ENCODE peak calls at places on chromosome 16, in ten cellular contexts. L is transverse colon; G is heart left ventricle; B is HL-60; D is suprapubic skin; Z is dorsolateral prefrontal cortex; R is IMR-90; S is prostate gland; N is CD8-positive, alpha-beta T cell; K is aorta. J is an unnamed sample.

GRCh38 chr16:83953796-83954576 is 946 bp downstream of the OSGIN1 start:
- DNase-seq in L (no peak), G (no peak), B (no peak), D (no peak), Z (no peak), R (peak), S (peak), N (no peak), K (no peak), J (no peak)

GRCh38 chr16:66948034-66948821 is 12.8 kb upstream of the CES3 start:
- DNase-seq in L (peak), G (no peak), B (no peak), D (peak), Z (no peak), R (no peak), S (no peak), N (peak), K (no peak), J (no peak)

GRCh38 chr16:61042736-61043135 is 993.5 kb downstream of the CDH8 start:
- DNase-seq in L (no peak), G (no peak), B (no peak), D (no peak), Z (no peak), R (no peak), S (no peak), N (no peak), K (no peak), J (no peak)

GRCh38 chr16:69859105-69859969 is 91.8 kb upstream of the CLEC18A start:
- DNase-seq in L (peak), G (peak), B (no peak), D (no peak), Z (peak), R (no peak), S (no peak), N (no peak), K (no peak), J (peak)

GRCh38 chr16:3058173-3059030 is 7.0 kb upstream of the IL32 start:
- DNase-seq in L (peak), G (no peak), B (no peak), D (no peak), Z (peak), R (no peak), S (peak), N (peak), K (peak), J (no peak)

GRCh38 chr16:10577305-10578202 is 2.8 kb downstream of the EMP2 start:
- DNase-seq in L (peak), G (peak), B (no peak), D (no peak), Z (no peak), R (no peak), S (no peak), N (no peak), K (no peak), J (no peak)

GRCh38 chr16:85850344-85850880 is 48.5 kb upstream of the IRF8 start:
- DNase-seq in L (no peak), G (no peak), B (no peak), D (no peak), Z (no peak), R (no peak), S (no peak), N (no peak), K (no peak), J (no peak)

GRCh38 chr16:48602357-48603014 is 7.5 kb downstream of the N4BP1 start:
- DNase-seq in L (no peak), G (no peak), B (peak), D (no peak), Z (no peak), R (no peak), S (no peak), N (no peak), K (no peak), J (no peak)

GRCh38 chr16:89320717-89321501 is 103.4 kb downstream of the ZNF778 start:
- DNase-seq in L (peak), G (peak), B (no peak), D (no peak), Z (peak), R (peak), S (no peak), N (no peak), K (no peak), J (no peak)

GRCh38 chr16:51110618-51111234 is 40.3 kb downstream of the SALL1 start:
- DNase-seq in L (no peak), G (no peak), B (no peak), D (no peak), Z (no peak), R (no peak), S (no peak), N (no peak), K (no peak), J (no peak)

GRCh38 chr16:64132190-64132589 is 989.7 kb downstream of the CDH11 start:
- DNase-seq in L (no peak), G (no peak), B (no peak), D (no peak), Z (no peak), R (no peak), S (no peak), N (no peak), K (no peak), J (no peak)

GRCh38 chr16:30787613-30788378 is 791 bp upstream of the ZNF629 start:
- DNase-seq in L (no peak), G (no peak), B (no peak), D (no peak), Z (no peak), R (no peak), S (no peak), N (no peak), K (no peak), J (no peak)

GRCh38 chr16:30797670-30798309 is 10.8 kb upstream of the ZNF629 start:
- DNase-seq in L (no peak), G (peak), B (no peak), D (no peak), Z (no peak), R (no peak), S (no peak), N (no peak), K (no peak), J (no peak)

GRCh38 chr16:30794634-30795033 is 7.6 kb upstream of the ZNF629 start:
- DNase-seq in L (no peak), G (no peak), B (no peak), D (no peak), Z (no peak), R (no peak), S (no peak), N (no peak), K (no peak), J (no peak)

GRCh38 chr16:30793508-30794069 is 6.6 kb upstream of the ZNF629 start:
- DNase-seq in L (no peak), G (no peak), B (no peak), D (no peak), Z (no peak), R (no peak), S (no peak), N (no peak), K (no peak), J (no peak)
- H3K27ac ChIP-seq in L (no peak), G (no peak), B (no peak), D (no peak), Z (no peak), R (no peak), S (no peak), N (no peak), K (no peak), J (no peak)

GRCh38 chr16:11687606-11688519 is 19.6 kb downstream of the SNN start:
- DNase-seq in L (no peak), G (no peak), B (no peak), D (no peak), Z (no peak), R (no peak), S (no peak), N (no peak), K (no peak), J (no peak)
- H3K27ac ChIP-seq in L (peak), G (no peak), B (no peak), D (no peak), Z (peak), R (no peak), S (no peak), N (no peak), K (peak), J (peak)

GRCh38 chr16:24689128-24689527 is 40.3 kb upstream of the TNRC6A start:
- DNase-seq in L (no peak), G (no peak), B (no peak), D (no peak), Z (no peak), R (peak), S (no peak), N (no peak), K (no peak), J (no peak)
- H3K27ac ChIP-seq in L (no peak), G (no peak), B (no peak), D (no peak), Z (no peak), R (no peak), S (no peak), N (no peak), K (no peak), J (no peak)

GRCh38 chr16:55526448-55526847 is 17.6 kb downstream of the LPCAT2 start:
- DNase-seq in L (no peak), G (no peak), B (no peak), D (no peak), Z (no peak), R (no peak), S (no peak), N (no peak), K (no peak), J (no peak)

GRCh38 chr16:55532227-55532626 is 23.4 kb downstream of the LPCAT2 start:
- DNase-seq in L (no peak), G (no peak), B (no peak), D (no peak), Z (no peak), R (peak), S (no peak), N (no peak), K (no peak), J (no peak)

GRCh38 chr16:55530316-55530856 is 21.5 kb downstream of the LPCAT2 start:
- DNase-seq in L (no peak), G (no peak), B (no peak), D (no peak), Z (no peak), R (no peak), S (no peak), N (no peak), K (no peak), J (no peak)

GRCh38 chr16:55527885-55528284 is 19.0 kb downstream of the LPCAT2 start:
- DNase-seq in L (no peak), G (no peak), B (no peak), D (no peak), Z (no peak), R (no peak), S (no peak), N (no peak), K (no peak), J (no peak)

DNA sequence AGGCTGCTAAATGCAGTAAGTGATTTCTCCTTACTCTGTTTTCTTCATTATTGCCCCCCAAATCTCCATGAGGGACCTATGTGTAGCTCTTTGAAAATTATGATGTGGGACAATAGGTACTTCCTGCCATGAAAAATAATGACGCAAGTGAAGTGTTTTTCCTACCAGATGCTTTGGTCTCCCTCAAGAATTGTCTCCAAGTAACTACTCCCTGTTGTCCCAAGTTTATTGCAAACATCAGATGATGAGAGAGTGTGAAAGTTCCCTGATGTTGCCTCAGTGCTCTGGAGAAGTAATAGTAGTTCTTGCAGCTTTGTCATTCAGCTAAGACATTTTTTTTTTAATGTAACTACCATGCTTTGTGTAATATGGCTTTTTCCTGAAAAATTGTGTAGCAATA is 20.1 kb downstream of the LPCAT2 start:
- DNase-seq in L (no peak), G (no peak), B (no peak), D (no peak), Z (no peak), R (no peak), S (no peak), N (no peak), K (no peak), J (no peak)
- H3K27ac ChIP-seq in L (no peak), G (no peak), B (no peak), D (no peak), Z (no peak), R (no peak), S (no peak), N (no peak), K (no peak), J (no peak)

GRCh38 chr16:27491894-27492587 is 57.7 kb downstream of the GTF3C1 start:
- DNase-seq in L (no peak), G (peak), B (no peak), D (no peak), Z (no peak), R (no peak), S (no peak), N (peak), K (no peak), J (no peak)
- H3K27ac ChIP-seq in L (no peak), G (peak), B (no peak), D (no peak), Z (peak), R (no peak), S (no peak), N (no peak), K (no peak), J (no peak)

DNA sequence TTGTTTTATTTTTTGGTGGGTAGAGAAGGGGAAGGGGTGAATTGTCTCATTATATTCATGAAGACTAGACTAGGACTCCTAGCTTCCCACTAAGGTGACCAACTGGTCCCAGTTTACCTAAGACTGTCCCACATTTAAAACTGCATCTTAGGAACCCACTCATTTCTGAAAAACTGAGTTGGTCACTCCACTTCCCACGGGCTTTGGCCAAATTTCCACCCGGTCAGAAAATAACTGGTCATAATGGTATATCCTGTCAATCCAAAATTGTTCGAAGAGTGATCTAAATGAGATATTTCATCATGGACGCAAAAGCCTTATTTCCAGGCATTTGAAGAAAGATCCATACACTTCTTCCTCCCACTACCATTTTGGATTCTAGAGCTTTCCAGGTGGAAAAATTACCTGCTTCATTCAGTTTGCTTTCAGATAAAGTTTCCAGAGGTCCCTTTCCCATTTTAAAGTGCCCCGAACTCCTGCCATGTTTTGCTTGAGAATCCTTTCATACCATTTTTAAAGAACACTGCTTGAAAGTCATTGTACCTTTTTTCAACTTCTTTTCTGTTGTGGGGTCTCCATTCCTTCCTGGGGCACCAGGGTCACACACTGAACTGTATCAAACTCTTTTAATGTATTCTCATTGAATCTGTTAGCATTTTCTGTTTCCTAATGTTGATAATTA is 21.8 kb upstream of the ZFHX3 start:
- DNase-seq in L (no peak), G (no peak), B (no peak), D (no peak), Z (no peak), R (no peak), S (no peak), N (no peak), K (no peak), J (no peak)
- H3K27ac ChIP-seq in L (peak), G (peak), B (no peak), D (no peak), Z (peak), R (no peak), S (peak), N (no peak), K (peak), J (peak)

GRCh38 chr16:56279914-56280313 is 88.6 kb downstream of the GNAO1 start:
- DNase-seq in L (no peak), G (no peak), B (no peak), D (no peak), Z (no peak), R (no peak), S (no peak), N (no peak), K (no peak), J (no peak)
- H3K27ac ChIP-seq in L (no peak), G (no peak), B (no peak), D (no peak), Z (peak), R (no peak), S (no peak), N (no peak), K (no peak), J (peak)

GRCh38 chr16:67950335-67950843 is 6.5 kb upstream of the LCAT start:
- DNase-seq in L (no peak), G (no peak), B (no peak), D (no peak), Z (no peak), R (no peak), S (no peak), N (no peak), K (no peak), J (no peak)
- H3K27ac ChIP-seq in L (no peak), G (no peak), B (no peak), D (no peak), Z (peak), R (no peak), S (no peak), N (no peak), K (no peak), J (no peak)

GRCh38 chr16:57187508-57187854 is 1.4 kb downstream of the RSPRY1 start:
- DNase-seq in L (no peak), G (no peak), B (no peak), D (no peak), Z (no peak), R (no peak), S (no peak), N (no peak), K (no peak), J (no peak)
- H3K27ac ChIP-seq in L (peak), G (peak), B (peak), D (peak), Z (peak), R (peak), S (peak), N (peak), K (peak), J (no peak)